ENCODE peak calls at places on chromosome 5, in seven cellular contexts. L, Q, E, I, C, M and P are unnamed samples.

GRCh38 chr5:10761842-10762165 is 770 bp upstream of the DAP start:
- DNase-seq in L (no peak), Q (no peak), E (no peak), I (peak; percentile 33), C (no peak), M (no peak), P (no peak)

GRCh38 chr5:172059661-172060100 is 53.2 kb upstream of the FBXW11 start:
- DNase-seq in L (no peak), Q (no peak), E (peak; percentile 54), I (no peak), C (no peak), M (peak; percentile 34), P (peak; percentile 34)

GRCh38 chr5:144315994-144316634 is 145.4 kb downstream of the KCTD16 start:
- DNase-seq in L (no peak), Q (no peak), E (no peak), I (no peak), C (no peak), M (no peak), P (no peak)

GRCh38 chr5:8952147-8952546 is 593.7 kb downstream of the SEMA5A start:
- DNase-seq in L (no peak), Q (no peak), E (no peak), I (no peak), C (no peak), M (no peak), P (no peak)

GRCh38 chr5:6551287-6551954 is 81.4 kb downstream of the NSUN2 start:
- DNase-seq in L (no peak), Q (no peak), E (no peak), I (no peak), C (no peak), M (peak; percentile 54), P (no peak)

GRCh38 chr5:28328691-28329090 is 1290.3 kb upstream of the CDH9 start:
- DNase-seq in L (no peak), Q (no peak), E (no peak), I (no peak), C (no peak), M (no peak), P (no peak)

GRCh38 chr5:167899490-167899889 is 392.0 kb upstream of the WWC1 start:
- DNase-seq in L (no peak), Q (no peak), E (no peak), I (no peak), C (no peak), M (peak; percentile 26), P (no peak)

GRCh38 chr5:14854806-14855205 is 16.8 kb downstream of the ANKH start:
- DNase-seq in L (no peak), Q (no peak), E (no peak), I (no peak), C (no peak), M (no peak), P (no peak)

GRCh38 chr5:138351056-138351455 is 1.4 kb upstream of the KDM3B start:
- DNase-seq in L (no peak), Q (no peak), E (no peak), I (no peak), C (no peak), M (peak; percentile 34), P (peak; percentile 21)

GRCh38 chr5:16600397-16600796 is 16.4 kb downstream of the RETREG1 start:
- DNase-seq in L (peak; percentile 85), Q (no peak), E (no peak), I (peak; percentile 85), C (no peak), M (no peak), P (no peak)

GRCh38 chr5:109479260-109479860 is 69.6 kb upstream of the PJA2 start:
- DNase-seq in L (no peak), Q (no peak), E (no peak), I (peak; percentile 2), C (no peak), M (peak; percentile 26), P (peak; percentile 12)

GRCh38 chr5:157959355-157959754 is 100.4 kb upstream of the CLINT1 start:
- DNase-seq in L (no peak), Q (no peak), E (no peak), I (no peak), C (no peak), M (no peak), P (no peak)

GRCh38 chr5:124697912-124698690 is 48.3 kb downstream of the ZNF608 start:
- DNase-seq in L (no peak), Q (no peak), E (no peak), I (peak; percentile 50), C (no peak), M (no peak), P (peak; percentile 70)

GRCh38 chr5:52989025-52989780 is at the start of gene ITGA2:
- DNase-seq in L (no peak), Q (peak; percentile 26), E (peak; percentile 62), I (no peak), C (no peak), M (peak; percentile 75), P (peak; percentile 66)

GRCh38 chr5:7261049-7261448 is 134.9 kb upstream of the ADCY2 start:
- DNase-seq in L (no peak), Q (no peak), E (peak; percentile 99), I (peak; percentile 48), C (peak; percentile 37), M (peak; percentile 76), P (peak; percentile 29)